ENCODE peak calls at places on chromosome 17, in six cellular contexts. V, B, Q, J, Y and U are unnamed samples.

GRCh38 chr17:15092261-15092660 is 172.9 kb downstream of the PMP22 start:
- DNase-seq in V (no peak), B (no peak), Q (no peak), J (no peak), Y (no peak), U (no peak)

GRCh38 chr17:15884731-15885130 is 60.2 kb upstream of the ADORA2B start:
- DNase-seq in V (no peak), B (no peak), Q (no peak), J (no peak), Y (no peak), U (no peak)

GRCh38 chr17:83006515-83007455 is 72.6 kb upstream of the METRNL start:
- DNase-seq in V (no peak), B (no peak), Q (no peak), J (no peak), Y (no peak), U (no peak)

GRCh38 chr17:2453325-2453724 is 52.5 kb upstream of the MNT start:
- DNase-seq in V (no peak), B (no peak), Q (no peak), J (no peak), Y (no peak), U (no peak)

GRCh38 chr17:2090804-2091534 is 36.1 kb downstream of the HIC1 start:
- DNase-seq in V (no peak), B (peak; percentile 34), Q (no peak), J (peak; percentile 86), Y (no peak), U (peak; percentile 21)

GRCh38 chr17:16939271-16939576 is 32.7 kb downstream of the TNFRSF13B start:
- DNase-seq in V (no peak), B (no peak), Q (no peak), J (no peak), Y (no peak), U (no peak)

GRCh38 chr17:36743130-36743529 is 141.7 kb downstream of the MRM1 start:
- DNase-seq in V (no peak), B (no peak), Q (no peak), J (no peak), Y (no peak), U (no peak)

GRCh38 chr17:60563743-60564142 is 36.2 kb upstream of the PPM1D start:
- DNase-seq in V (no peak), B (no peak), Q (no peak), J (no peak), Y (no peak), U (no peak)

GRCh38 chr17:57523926-57524634 is 221.0 kb downstream of the CCDC182 start:
- DNase-seq in V (no peak), B (peak; percentile 89), Q (no peak), J (no peak), Y (no peak), U (peak; percentile 93)

GRCh38 chr17:46865100-46865499 is 13.7 kb downstream of the WNT9B start:
- DNase-seq in V (no peak), B (peak; percentile 30), Q (no peak), J (no peak), Y (no peak), U (no peak)

GRCh38 chr17:76102944-76103273 is 678 bp downstream of the EXOC7 start:
- DNase-seq in V (no peak), B (no peak), Q (no peak), J (no peak), Y (no peak), U (no peak)

GRCh38 chr17:66373944-66374817 is 71.8 kb downstream of the PRKCA start:
- DNase-seq in V (no peak), B (peak; percentile 47), Q (peak; percentile 76), J (peak; percentile 25), Y (peak; percentile 38), U (no peak)

GRCh38 chr17:59432657-59433056 is 101.2 kb downstream of the YPEL2 start:
- DNase-seq in V (no peak), B (no peak), Q (no peak), J (no peak), Y (no peak), U (no peak)

GRCh38 chr17:21125862-21126261 is 902 bp upstream of the DHRS7B start:
- DNase-seq in V (no peak), B (no peak), Q (peak; percentile 80), J (no peak), Y (peak; percentile 70), U (no peak)

DNA sequence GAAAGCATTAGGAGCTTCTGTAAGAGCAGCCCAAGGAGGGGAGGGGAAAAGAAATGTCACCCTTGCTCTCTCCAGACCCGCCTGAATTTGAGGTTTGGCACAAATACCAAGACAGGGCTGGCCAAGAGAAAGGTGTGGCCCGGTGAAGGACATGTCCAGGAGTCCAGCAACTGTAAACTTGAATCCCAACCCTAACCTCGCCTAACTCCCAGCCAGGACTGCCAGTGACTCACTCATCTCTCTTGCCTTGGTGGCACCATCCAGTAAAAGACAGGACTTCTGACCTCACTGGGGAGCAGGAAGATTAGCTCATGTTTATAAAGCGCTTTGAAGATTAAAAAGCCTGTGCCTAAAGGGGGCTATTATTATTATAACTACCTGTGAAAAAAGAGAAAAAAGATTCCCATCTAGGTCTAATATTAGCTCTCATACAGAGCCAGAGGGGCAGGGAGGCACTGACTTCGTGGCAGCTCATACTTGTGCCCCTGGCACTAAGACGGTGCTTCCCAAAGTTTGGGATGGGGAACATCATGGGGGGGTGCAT is 335.3 kb downstream of the SOX9 start:
- DNase-seq in V (no peak), B (no peak), Q (no peak), J (peak; percentile 70), Y (no peak), U (no peak)
- H3K27ac ChIP-seq in V (no peak overlapping the region), B (no peak overlapping the region), Q (no peak overlapping the region), J (peak overlapping the region; percentile 88), Y (no peak overlapping the region), U (no peak overlapping the region)

DNA sequence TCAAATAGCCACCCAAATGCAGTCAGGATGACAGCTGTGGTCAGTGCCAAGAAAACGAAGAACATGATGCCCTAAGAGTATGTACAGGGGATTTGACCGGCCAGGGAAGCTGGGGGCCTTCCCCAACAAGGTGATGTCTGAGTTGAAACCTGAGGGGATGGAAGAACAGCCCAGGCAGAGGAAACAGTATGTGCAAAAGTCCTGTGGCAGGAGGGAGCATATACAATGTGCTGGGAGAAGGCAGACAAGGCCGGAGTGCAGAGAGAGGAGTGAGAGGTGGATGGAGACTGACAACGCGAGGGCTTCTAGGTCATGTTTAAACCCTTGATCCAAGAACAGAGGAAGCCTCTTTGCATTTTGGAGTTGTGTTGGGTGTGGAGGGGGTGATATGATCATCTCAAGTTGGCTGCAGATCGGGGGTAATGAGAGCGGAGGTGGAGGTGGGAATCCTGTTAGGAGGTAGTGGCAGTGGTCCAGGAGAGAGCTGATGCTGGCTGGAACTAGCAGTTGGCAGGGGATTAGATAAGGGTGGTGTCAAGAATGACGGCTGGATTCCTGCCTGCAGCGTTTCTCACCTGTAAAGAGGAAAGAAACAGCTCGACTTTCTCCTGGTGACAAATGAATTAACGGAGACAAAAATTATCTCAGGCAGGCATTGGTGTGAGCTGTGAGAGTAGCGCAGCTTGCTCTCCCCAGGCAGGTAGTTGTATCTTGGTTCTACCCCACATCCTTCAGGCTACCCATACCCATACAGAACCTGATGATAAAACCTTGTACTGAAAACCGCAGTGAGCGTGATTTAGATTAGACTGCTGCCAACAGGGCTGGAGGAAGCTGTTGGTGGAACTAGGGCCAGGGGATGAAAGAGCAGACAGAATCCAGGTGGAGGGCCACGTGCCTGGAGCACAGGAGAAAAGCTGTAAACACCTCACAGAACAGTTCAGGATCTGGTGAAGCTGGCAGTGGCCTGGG is 37.2 kb upstream of the NGFR start:
- DNase-seq in V (no peak), B (no peak), Q (no peak), J (no peak), Y (no peak), U (no peak)
- H3K4me3 ChIP-seq in V (no peak overlapping the region), B (no peak overlapping the region), Q (no peak overlapping the region), J (no peak overlapping the region), Y (no peak overlapping the region), U (no peak overlapping the region)

GRCh38 chr17:61967729-61968128 is 39.9 kb upstream of the INTS2 start:
- DNase-seq in V (no peak), B (no peak), Q (no peak), J (no peak), Y (no peak), U (no peak)

GRCh38 chr17:61972311-61972710 is 44.5 kb upstream of the INTS2 start:
- DNase-seq in V (no peak), B (no peak), Q (no peak), J (no peak), Y (no peak), U (no peak)

GRCh38 chr17:61966201-61966600 is 38.4 kb upstream of the INTS2 start:
- DNase-seq in V (no peak), B (no peak), Q (no peak), J (no peak), Y (no peak), U (no peak)

GRCh38 chr17:61970030-61970429 is 42.2 kb upstream of the INTS2 start:
- DNase-seq in V (no peak), B (no peak), Q (no peak), J (no peak), Y (no peak), U (no peak)

DNA sequence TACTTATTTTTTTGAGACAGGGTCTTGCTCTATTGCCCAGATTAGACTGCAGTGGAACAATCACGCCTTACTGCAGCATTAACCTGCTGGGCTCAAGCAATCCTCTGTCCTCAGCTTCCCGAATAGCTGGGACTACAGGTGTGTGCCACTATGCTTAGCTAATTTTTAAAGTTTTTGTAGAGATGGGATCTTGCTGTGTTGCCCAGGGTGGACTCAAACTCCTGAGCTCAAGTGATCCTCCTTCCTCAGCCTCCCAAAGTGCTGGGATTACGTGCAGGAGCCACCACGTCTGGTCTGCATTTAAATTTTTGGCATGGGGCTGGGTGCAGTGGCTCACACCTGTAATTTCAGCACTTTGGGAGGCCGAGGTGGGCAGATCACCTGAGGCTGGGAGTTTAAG is 41.0 kb upstream of the INTS2 start:
- DNase-seq in V (no peak), B (no peak), Q (no peak), J (no peak), Y (no peak), U (no peak)
- H3K36me3 ChIP-seq in V (peaks cover 15% of the 10 kb centered on the region), B (peaks cover 82% of the 10 kb centered on the region), Q (peaks cover 39% of the 10 kb centered on the region), J (no peaks in the 10 kb centered on the region), Y (peaks cover 41% of the 10 kb centered on the region), U (peaks cover 91% of the 10 kb centered on the region)

DNA sequence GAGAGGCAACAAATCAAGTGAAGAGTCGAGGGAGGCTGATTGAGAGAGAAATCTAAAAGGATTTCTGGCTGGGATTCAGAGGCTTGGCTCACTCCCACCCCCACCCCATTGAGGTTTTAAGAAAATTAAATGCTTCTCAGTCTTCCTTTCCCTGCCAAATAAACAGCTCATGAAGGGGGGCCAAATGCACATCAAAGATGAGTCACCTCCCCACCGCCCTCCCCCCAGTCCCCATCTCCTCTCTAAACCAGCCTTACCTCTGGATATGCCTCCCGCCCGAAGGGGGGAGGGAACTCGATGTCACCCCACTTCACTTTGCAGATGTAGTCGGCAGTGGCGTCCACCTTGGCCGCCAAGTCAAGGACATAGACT is 11.6 kb downstream of the ACLY start:
- DNase-seq in V (no peak), B (no peak), Q (no peak), J (no peak), Y (no peak), U (peak; percentile 95)
- H3K27ac ChIP-seq in V (no peak overlapping the region), B (no peak overlapping the region), Q (no peak overlapping the region), J (peak overlapping the region; percentile 69), Y (no peak overlapping the region), U (peak overlapping the region; percentile 93)

DNA sequence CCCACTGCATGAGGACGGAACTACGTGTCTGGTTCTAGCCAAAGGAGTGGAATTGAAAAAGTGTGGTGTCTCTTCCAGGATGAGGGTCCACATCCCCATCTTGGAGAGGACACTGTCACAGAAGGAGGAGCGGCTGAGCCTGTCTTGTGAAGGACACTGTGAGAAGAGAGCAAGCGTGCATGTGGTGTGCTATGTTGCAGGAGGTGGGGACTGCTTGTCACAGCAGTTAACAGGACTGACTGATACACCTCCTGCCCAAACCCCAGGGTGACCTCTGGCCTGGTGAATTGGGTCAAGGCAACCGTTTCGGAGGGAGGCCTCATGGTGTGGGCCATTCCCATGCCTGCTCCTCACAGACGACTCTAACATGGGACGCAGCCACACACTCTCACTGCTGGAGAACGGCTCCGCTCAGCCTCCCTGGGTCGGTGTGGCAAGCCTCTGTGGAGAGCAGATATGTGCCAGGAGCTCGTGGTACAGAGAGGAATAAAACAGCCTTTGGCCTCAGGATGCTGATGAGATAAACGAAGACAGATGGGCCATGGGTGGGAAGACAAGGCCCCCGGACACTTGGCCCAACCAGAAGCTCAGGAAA is 56.4 kb upstream of the RBFOX3 start:
- DNase-seq in V (peak; percentile 31), B (no peak), Q (no peak), J (no peak), Y (no peak), U (peak; percentile 8)
- H3K4me3 ChIP-seq in V (no peak overlapping the region), B (no peak overlapping the region), Q (no peak overlapping the region), J (no peak overlapping the region), Y (no peak overlapping the region), U (no peak overlapping the region)